ENCODE peak calls at places on chromosomes 6 and 20, in five cellular contexts. A is HL-60, S is SK-N-SH, L is HepG2, V is GM12878. Q is an unnamed sample.

GRCh38 chr6:15989397-15989796 is 139.5 kb upstream of the MYLIP start:
- DNase-seq in S (no peak), A (no peak), V (peak; percentile 72), L (no peak), Q (no peak)

GRCh38 chr20:47071646-47072185 is 177.1 kb downstream of the EYA2 start:
- DNase-seq in L (no peak), V (no peak), A (no peak), S (no peak), Q (no peak)

GRCh38 chr6:127022297-127022696 is 96.2 kb upstream of the RSPO3 start:
- DNase-seq in L (peak; percentile 76), S (peak; percentile 37), A (no peak), V (no peak), Q (no peak)

GRCh38 chr6:31794294-31794865 is 1.2 kb downstream of the VARS1 start:
- DNase-seq in S (no peak), A (no peak), L (no peak), V (no peak), Q (no peak)

GRCh38 chr20:52552181-52552872 is 360.7 kb upstream of the ZFP64 start:
- DNase-seq in L (no peak), A (no peak), S (no peak), V (no peak), Q (no peak)

GRCh38 chr6:170129691-170130171 is 161.1 kb downstream of the DLL1 start:
- DNase-seq in L (no peak), V (no peak), A (no peak), S (peak; percentile 93), Q (peak; percentile 34)

GRCh38 chr6:129501401-129502051 is 208.5 kb downstream of the ARHGAP18 start:
- DNase-seq in V (no peak), L (peak; percentile 79), S (no peak), A (no peak), Q (no peak)

GRCh38 chr20:50586531-50587232 is 76.5 kb downstream of the PTPN1 start:
- DNase-seq in V (no peak), A (no peak), L (no peak), S (no peak), Q (no peak)

GRCh38 chr6:44851176-44851575 is 463.7 kb downstream of the CDC5L start:
- DNase-seq in V (no peak), L (no peak), A (no peak), S (no peak), Q (no peak)

GRCh38 chr6:10847684-10848083 is 9.3 kb upstream of the MAK start:
- DNase-seq in S (peak; percentile 19), V (no peak), L (no peak), A (no peak), Q (no peak)

GRCh38 chr6:47736083-47736700 is 37.8 kb downstream of the ADGRF4 start:
- DNase-seq in L (no peak), S (no peak), A (no peak), V (no peak), Q (no peak)

GRCh38 chr20:57587989-57588377 is 27.1 kb downstream of the PCK1 start:
- DNase-seq in A (no peak), S (no peak), V (no peak), L (no peak), Q (no peak)

GRCh38 chr6:144296973-144297372 is 11.8 kb downstream of the UTRN start:
- DNase-seq in V (no peak), S (no peak), L (no peak), A (no peak), Q (no peak)

GRCh38 chr20:34122274-34122980 is 10.4 kb upstream of the EIF2S2 start:
- DNase-seq in L (no peak), S (no peak), V (no peak), A (no peak), Q (no peak)

GRCh38 chr6:148677594-148678476 is 69.0 kb upstream of the UST start:
- DNase-seq in V (peak; percentile 82), S (no peak), L (no peak), A (no peak), Q (no peak)

GRCh38 chr20:45407783-45408645 is at the start of gene DBNDD2:
- DNase-seq in S (peak; percentile 24), A (no peak), V (no peak), L (no peak), Q (no peak)

GRCh38 chr6:10268111-10268510 is 146.8 kb downstream of the TFAP2A start:
- DNase-seq in L (no peak), V (no peak), A (no peak), S (no peak), Q (no peak)

GRCh38 chr20:33111306-33111705 is 31.9 kb downstream of the BPIFB4 start:
- DNase-seq in V (no peak), A (no peak), S (no peak), L (no peak), Q (no peak)

GRCh38 chr20:53099851-53100250 is 127.7 kb downstream of the TSHZ2 start:
- DNase-seq in L (no peak), S (no peak), A (no peak), V (no peak), Q (no peak)

GRCh38 chr6:70315096-70315751 is 12.3 kb upstream of the COL9A1 start:
- DNase-seq in V (no peak), L (no peak), S (no peak), A (no peak), Q (no peak)

GRCh38 chr6:168107191-168107940 is 28.4 kb upstream of the FRMD1 start:
- DNase-seq in V (no peak), A (no peak), S (peak; percentile 62), L (no peak), Q (no peak)

GRCh38 chr20:54078296-54078695 is 7.9 kb upstream of the BCAS1 start:
- DNase-seq in V (no peak), S (no peak), L (peak; percentile 49), A (no peak), Q (no peak)

GRCh38 chr6:8085053-8085511 is 17.3 kb downstream of the EEF1E1 start:
- DNase-seq in L (peak; percentile 97), V (no peak), A (peak; percentile 47), S (no peak), Q (no peak)

GRCh38 chr20:37406010-37406998 is 60.4 kb downstream of the SRC start:
- DNase-seq in V (no peak), L (no peak), S (peak; percentile 93), A (peak; percentile 65), Q (no peak)

GRCh38 chr6:45074423-45074822 is 253.7 kb upstream of the RUNX2 start:
- DNase-seq in A (no peak), S (no peak), V (no peak), L (no peak), Q (no peak)

GRCh38 chr6:14596410-14596809 is 478.8 kb downstream of the CD83 start:
- DNase-seq in L (no peak), S (no peak), V (no peak), A (peak; percentile 93), Q (no peak)

GRCh38 chr20:50368813-50369224 is 141.4 kb upstream of the PTPN1 start:
- DNase-seq in S (no peak), A (no peak), L (peak; percentile 80), V (no peak), Q (no peak)

GRCh38 chr6:119442776-119443184 is 93.2 kb upstream of the MAN1A1 start:
- DNase-seq in S (no peak), A (no peak), L (peak; percentile 4), V (no peak), Q (no peak)

GRCh38 chr20:22921595-22922421 is 113.3 kb upstream of the SSTR4 start:
- DNase-seq in S (no peak), A (peak; percentile 64), V (no peak), L (no peak), Q (no peak)

GRCh38 chr20:35742741-35743523 is 872 bp upstream of the RBM39 start:
- DNase-seq in A (no peak), S (peak; percentile 19), V (peak; percentile 59), L (peak; percentile 69), Q (no peak)

GRCh38 chr6:148973809-148974208 is 227.0 kb downstream of the UST start:
- DNase-seq in L (no peak), A (no peak), V (no peak), S (peak; percentile 27), Q (peak; percentile 36)

GRCh38 chr6:19472850-19473249 is 364.3 kb upstream of the ID4 start:
- DNase-seq in S (no peak), L (no peak), A (peak; percentile 2), V (no peak), Q (peak; percentile 85)

GRCh38 chr20:15604406-15604805 is 968.8 kb downstream of the KIF16B start:
- DNase-seq in A (no peak), S (no peak), V (peak; percentile 11), L (no peak), Q (no peak)

GRCh38 chr6:44232676-44233559 is 9.5 kb downstream of the SLC29A1 start:
- DNase-seq in L (no peak), A (no peak), S (no peak), V (no peak), Q (no peak)

DNA sequence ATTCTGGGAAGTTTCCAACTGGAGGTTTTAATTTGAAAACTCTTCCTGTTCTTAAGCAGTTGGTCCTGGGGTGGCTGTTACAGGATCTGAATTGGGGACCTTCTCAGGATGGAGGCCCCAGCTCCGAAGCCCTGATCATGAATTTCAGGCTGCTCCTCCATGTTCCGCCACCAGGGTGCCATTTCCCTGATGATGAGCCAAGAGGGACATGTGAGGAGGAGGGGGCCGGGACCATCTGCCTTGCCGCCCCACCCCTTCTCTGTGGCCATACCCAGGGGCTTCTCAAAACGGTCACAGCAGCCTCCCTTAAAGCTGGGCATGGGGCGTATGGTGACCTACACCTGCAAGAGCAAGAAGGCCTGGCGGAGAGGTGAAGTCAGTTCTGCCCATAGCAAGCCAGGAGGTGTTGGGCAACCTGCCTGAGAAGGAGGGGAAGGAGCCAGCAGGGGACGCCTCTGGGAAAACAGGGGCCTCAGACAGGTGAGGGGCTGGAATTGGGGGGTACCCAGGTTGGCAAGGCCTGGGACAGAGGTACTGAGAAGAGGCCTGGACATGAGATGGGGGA is 3.6 kb upstream of the BAK1 start:
- DNase-seq in L (peak; percentile 40), S (peak; percentile 55), V (no peak), A (no peak), Q (peak; percentile 82)
- TF ChIP-seq GABPA in L (no peak), S (no peak), V (no peak), A (no peak), Q (no peak)

GRCh38 chr6:153831350-153832078 is 207.5 kb upstream of the OPRM1 start:
- DNase-seq in V (no peak), S (no peak), A (no peak), L (no peak), Q (no peak)
- TF ChIP-seq GABPA in V (no peak), S (no peak), A (no peak), L (no peak), Q (no peak)

DNA sequence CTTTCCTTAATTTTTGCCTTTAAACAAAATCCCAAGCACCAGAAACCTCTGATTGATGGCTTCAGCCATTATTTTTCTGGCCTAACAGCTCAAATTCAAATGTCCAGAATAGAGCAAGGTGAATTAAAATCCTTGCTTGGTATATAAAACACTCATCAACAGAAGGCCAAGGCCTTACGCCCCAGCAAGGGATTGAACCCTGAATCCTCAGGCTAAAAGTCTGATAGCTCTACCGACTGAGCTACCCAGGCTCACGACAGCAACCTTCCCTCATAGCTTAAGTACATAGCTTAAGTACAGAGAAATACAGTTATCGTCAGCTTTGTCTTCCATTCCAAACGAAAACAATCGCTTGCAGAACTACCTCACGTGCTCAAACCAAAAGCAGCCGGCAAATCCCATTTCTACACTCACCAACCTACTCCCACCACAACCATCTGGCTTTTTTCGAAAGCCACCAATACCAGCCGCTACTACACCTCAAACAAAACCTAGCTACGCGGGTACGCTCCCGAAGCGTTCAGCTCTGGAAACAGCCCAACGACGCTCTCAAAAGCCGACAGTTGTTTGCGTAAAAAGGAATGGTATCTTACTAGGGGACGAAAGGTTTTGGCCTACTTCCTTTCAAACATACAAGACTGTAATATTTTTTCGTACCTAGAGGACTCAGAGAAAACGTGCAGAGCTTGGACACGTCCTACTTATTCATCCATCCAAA is 167.5 kb downstream of the GPX5 start:
- DNase-seq in A (no peak), L (no peak), V (no peak), S (no peak), Q (peak; percentile 66)
- TF ChIP-seq GABPA in A (no peak), L (no peak), V (no peak), S (no peak), Q (no peak)

GRCh38 chr6:58113960-58114359 is 796.5 kb downstream of the PRIM2 start:
- DNase-seq in S (no peak), V (no peak), L (no peak), A (no peak), Q (no peak)
- TF ChIP-seq GABPA in S (no peak), V (no peak), L (no peak), A (no peak), Q (no peak)